ENCODE peak calls at places on chromosomes 11 and 22, in nine cellular contexts. One of them, this sample, is unnamed.

GRCh38 chr11:16160146-16160545 is 196.2 kb downstream of the SOX6 start:
- DNase-seq in A549: no peak
- DNase-seq in transverse colon: no peak
- DNase-seq in BE2C: no peak
- DNase-seq in kidney epithelial cell: no peak
- DNase-seq in dorsolateral prefrontal cortex: no peak
- DNase-seq in CD8-positive, alpha-beta T cell: no peak
- DNase-seq in cardiac muscle cell: peak
- DNase-seq in astrocyte of the cerebellum: no peak
- DNase-seq in this sample: no peak

GRCh38 chr11:59368238-59369022 is 9.7 kb downstream of the OR5AN1 start:
- DNase-seq in A549: no peak
- DNase-seq in transverse colon: no peak
- DNase-seq in BE2C: no peak
- DNase-seq in kidney epithelial cell: no peak
- DNase-seq in dorsolateral prefrontal cortex: no peak
- DNase-seq in CD8-positive, alpha-beta T cell: no peak
- DNase-seq in cardiac muscle cell: no peak
- DNase-seq in astrocyte of the cerebellum: no peak
- DNase-seq in this sample: no peak

GRCh38 chr22:37054078-37054440 is 2.5 kb downstream of the KCTD17 start:
- DNase-seq in A549: no peak
- DNase-seq in transverse colon: no peak
- DNase-seq in BE2C: no peak
- DNase-seq in kidney epithelial cell: no peak
- DNase-seq in dorsolateral prefrontal cortex: no peak
- DNase-seq in CD8-positive, alpha-beta T cell: no peak
- DNase-seq in cardiac muscle cell: no peak
- DNase-seq in astrocyte of the cerebellum: no peak
- DNase-seq in this sample: no peak

GRCh38 chr11:120391297-120391696 is 55.1 kb downstream of the ARHGEF12 start:
- DNase-seq in A549: no peak
- DNase-seq in transverse colon: no peak
- DNase-seq in BE2C: no peak
- DNase-seq in kidney epithelial cell: no peak
- DNase-seq in dorsolateral prefrontal cortex: no peak
- DNase-seq in CD8-positive, alpha-beta T cell: no peak
- DNase-seq in cardiac muscle cell: peak
- DNase-seq in astrocyte of the cerebellum: no peak
- DNase-seq in this sample: no peak

GRCh38 chr11:131408011-131408640 is 37.7 kb downstream of the NTM start:
- DNase-seq in A549: peak
- DNase-seq in transverse colon: no peak
- DNase-seq in BE2C: no peak
- DNase-seq in kidney epithelial cell: no peak
- DNase-seq in dorsolateral prefrontal cortex: no peak
- DNase-seq in CD8-positive, alpha-beta T cell: no peak
- DNase-seq in cardiac muscle cell: peak
- DNase-seq in astrocyte of the cerebellum: no peak
- DNase-seq in this sample: no peak

GRCh38 chr11:2551131-2551530 is 106.3 kb downstream of the KCNQ1 start:
- DNase-seq in A549: no peak
- DNase-seq in transverse colon: peak
- DNase-seq in BE2C: peak
- DNase-seq in kidney epithelial cell: no peak
- DNase-seq in dorsolateral prefrontal cortex: no peak
- DNase-seq in CD8-positive, alpha-beta T cell: no peak
- DNase-seq in cardiac muscle cell: no peak
- DNase-seq in astrocyte of the cerebellum: no peak
- DNase-seq in this sample: no peak

GRCh38 chr11:128336203-128336602 is 251.2 kb downstream of the ETS1 start:
- DNase-seq in A549: no peak
- DNase-seq in transverse colon: peak
- DNase-seq in BE2C: peak
- DNase-seq in kidney epithelial cell: peak
- DNase-seq in dorsolateral prefrontal cortex: no peak
- DNase-seq in CD8-positive, alpha-beta T cell: no peak
- DNase-seq in cardiac muscle cell: no peak
- DNase-seq in astrocyte of the cerebellum: no peak
- DNase-seq in this sample: peak

GRCh38 chr11:2901854-2902783 is 16.5 kb upstream of the CDKN1C start:
- DNase-seq in A549: peak
- DNase-seq in transverse colon: peak
- DNase-seq in BE2C: peak
- DNase-seq in kidney epithelial cell: peak
- DNase-seq in dorsolateral prefrontal cortex: peak
- DNase-seq in CD8-positive, alpha-beta T cell: peak
- DNase-seq in cardiac muscle cell: peak
- DNase-seq in astrocyte of the cerebellum: peak
- DNase-seq in this sample: no peak

GRCh38 chr11:70872950-70873735 is 379.2 kb downstream of the SHANK2 start:
- DNase-seq in A549: no peak
- DNase-seq in transverse colon: no peak
- DNase-seq in BE2C: no peak
- DNase-seq in kidney epithelial cell: no peak
- DNase-seq in dorsolateral prefrontal cortex: no peak
- DNase-seq in CD8-positive, alpha-beta T cell: no peak
- DNase-seq in cardiac muscle cell: no peak
- DNase-seq in astrocyte of the cerebellum: no peak
- DNase-seq in this sample: no peak

GRCh38 chr11:33207408-33207985 is 46.2 kb upstream of the CSTF3 start:
- DNase-seq in A549: no peak
- DNase-seq in transverse colon: no peak
- DNase-seq in BE2C: no peak
- DNase-seq in kidney epithelial cell: no peak
- DNase-seq in dorsolateral prefrontal cortex: no peak
- DNase-seq in CD8-positive, alpha-beta T cell: no peak
- DNase-seq in cardiac muscle cell: no peak
- DNase-seq in astrocyte of the cerebellum: no peak
- DNase-seq in this sample: no peak

GRCh38 chr11:95456704-95457491 is 225.9 kb upstream of the SESN3 start:
- DNase-seq in A549: no peak
- DNase-seq in transverse colon: no peak
- DNase-seq in BE2C: no peak
- DNase-seq in kidney epithelial cell: no peak
- DNase-seq in dorsolateral prefrontal cortex: no peak
- DNase-seq in CD8-positive, alpha-beta T cell: no peak
- DNase-seq in cardiac muscle cell: no peak
- DNase-seq in astrocyte of the cerebellum: no peak
- DNase-seq in this sample: no peak

GRCh38 chr11:474914-475506 is 24.9 kb downstream of the PTDSS2 start:
- DNase-seq in A549: no peak
- DNase-seq in transverse colon: no peak
- DNase-seq in BE2C: no peak
- DNase-seq in kidney epithelial cell: no peak
- DNase-seq in dorsolateral prefrontal cortex: no peak
- DNase-seq in CD8-positive, alpha-beta T cell: no peak
- DNase-seq in cardiac muscle cell: no peak
- DNase-seq in astrocyte of the cerebellum: no peak
- DNase-seq in this sample: no peak

GRCh38 chr11:86218125-86219081 is 26.1 kb upstream of the EED start:
- DNase-seq in A549: peak
- DNase-seq in transverse colon: peak
- DNase-seq in BE2C: peak
- DNase-seq in kidney epithelial cell: peak
- DNase-seq in dorsolateral prefrontal cortex: peak
- DNase-seq in CD8-positive, alpha-beta T cell: peak
- DNase-seq in cardiac muscle cell: peak
- DNase-seq in astrocyte of the cerebellum: peak
- DNase-seq in this sample: peak

GRCh38 chr11:102421262-102421661 is 31.3 kb downstream of the TMEM123 start:
- DNase-seq in A549: no peak
- DNase-seq in transverse colon: no peak
- DNase-seq in BE2C: no peak
- DNase-seq in kidney epithelial cell: no peak
- DNase-seq in dorsolateral prefrontal cortex: no peak
- DNase-seq in CD8-positive, alpha-beta T cell: no peak
- DNase-seq in cardiac muscle cell: no peak
- DNase-seq in astrocyte of the cerebellum: no peak
- DNase-seq in this sample: no peak

GRCh38 chr11:26348776-26349175 is 16.8 kb downstream of the ANO3 start:
- DNase-seq in A549: no peak
- DNase-seq in transverse colon: no peak
- DNase-seq in BE2C: no peak
- DNase-seq in kidney epithelial cell: no peak
- DNase-seq in dorsolateral prefrontal cortex: no peak
- DNase-seq in CD8-positive, alpha-beta T cell: no peak
- DNase-seq in cardiac muscle cell: no peak
- DNase-seq in astrocyte of the cerebellum: no peak
- DNase-seq in this sample: no peak

GRCh38 chr11:128482512-128483191 is 104.7 kb downstream of the ETS1 start:
- DNase-seq in A549: no peak
- DNase-seq in transverse colon: no peak
- DNase-seq in BE2C: no peak
- DNase-seq in kidney epithelial cell: no peak
- DNase-seq in dorsolateral prefrontal cortex: no peak
- DNase-seq in CD8-positive, alpha-beta T cell: peak
- DNase-seq in cardiac muscle cell: no peak
- DNase-seq in astrocyte of the cerebellum: peak
- DNase-seq in this sample: no peak

GRCh38 chr22:49353185-49353584 is 474.5 kb downstream of the BRD1 start:
- DNase-seq in A549: no peak
- DNase-seq in transverse colon: no peak
- DNase-seq in BE2C: no peak
- DNase-seq in kidney epithelial cell: no peak
- DNase-seq in dorsolateral prefrontal cortex: peak
- DNase-seq in CD8-positive, alpha-beta T cell: no peak
- DNase-seq in cardiac muscle cell: no peak
- DNase-seq in astrocyte of the cerebellum: no peak
- DNase-seq in this sample: no peak

DNA sequence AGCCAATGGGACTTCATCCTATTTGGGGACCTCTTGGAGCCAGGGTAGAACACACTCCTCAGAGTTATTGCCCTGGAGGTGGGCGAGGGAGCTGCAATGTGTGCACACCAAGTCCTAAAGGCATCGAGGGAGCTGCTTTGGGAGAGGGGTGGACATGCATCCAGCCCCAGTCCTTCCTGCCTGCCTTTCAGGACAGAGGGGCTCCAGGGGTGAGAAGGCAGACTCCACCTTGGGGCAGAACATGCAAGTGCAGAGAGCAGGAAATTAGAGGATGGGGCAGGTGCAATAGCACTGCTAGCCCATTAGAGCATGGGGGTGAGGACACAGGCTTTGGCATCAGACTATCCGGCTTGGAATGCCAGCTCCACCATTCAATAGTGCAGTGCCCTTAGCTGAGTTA is 288.5 kb downstream of the OPCML start:
- DNase-seq in A549: no peak
- DNase-seq in transverse colon: no peak
- DNase-seq in BE2C: no peak
- DNase-seq in kidney epithelial cell: no peak
- DNase-seq in dorsolateral prefrontal cortex: no peak
- DNase-seq in CD8-positive, alpha-beta T cell: no peak
- DNase-seq in cardiac muscle cell: no peak
- DNase-seq in astrocyte of the cerebellum: no peak
- DNase-seq in this sample: no peak
- TF ChIP-seq CTCF in A549: no peak
- TF ChIP-seq CTCF in transverse colon: no peak
- TF ChIP-seq CTCF in BE2C: no peak
- TF ChIP-seq CTCF in kidney epithelial cell: no peak
- TF ChIP-seq CTCF in dorsolateral prefrontal cortex: no peak
- TF ChIP-seq CTCF in CD8-positive, alpha-beta T cell: no peak
- TF ChIP-seq CTCF in cardiac muscle cell: no peak
- TF ChIP-seq CTCF in astrocyte of the cerebellum: no peak
- TF ChIP-seq CTCF in this sample: no peak

DNA sequence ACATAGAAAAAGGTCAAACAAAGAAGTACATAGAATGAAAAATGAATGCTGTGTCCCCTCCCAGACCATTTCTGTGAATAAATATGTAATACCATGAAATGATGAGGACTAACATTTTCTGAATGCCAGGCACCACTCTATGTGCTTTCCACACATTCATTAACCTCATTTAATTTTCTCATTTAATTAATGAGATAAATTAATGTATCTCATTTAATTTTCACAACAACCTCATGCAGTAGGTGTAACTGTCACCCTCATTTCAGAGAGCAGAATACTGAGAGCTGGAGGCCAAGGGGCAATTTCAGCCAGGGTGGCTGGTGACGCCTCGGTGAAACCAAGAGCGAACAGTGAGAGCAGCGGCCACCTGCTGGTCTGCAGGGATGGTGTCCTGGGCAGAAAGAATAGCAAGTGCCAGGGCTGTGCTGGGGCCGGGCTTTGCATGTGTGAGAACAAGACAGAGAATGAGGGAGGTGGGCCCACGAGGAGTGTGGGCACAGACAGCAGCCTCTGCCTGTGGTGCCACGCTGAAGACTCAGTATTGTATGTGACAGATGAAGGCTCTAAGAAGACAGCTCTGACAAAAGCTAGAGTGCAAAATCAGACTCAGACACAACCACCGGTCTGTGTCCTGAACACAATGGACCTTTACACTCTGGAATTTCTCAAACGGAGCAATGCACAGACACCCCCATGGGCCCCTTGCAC is 1.8 kb upstream of the SERPIND1 start:
- DNase-seq in A549: no peak
- DNase-seq in transverse colon: no peak
- DNase-seq in BE2C: no peak
- DNase-seq in kidney epithelial cell: no peak
- DNase-seq in dorsolateral prefrontal cortex: peak
- DNase-seq in CD8-positive, alpha-beta T cell: no peak
- DNase-seq in cardiac muscle cell: peak
- DNase-seq in astrocyte of the cerebellum: no peak
- DNase-seq in this sample: no peak
- TF ChIP-seq CTCF in A549: no peak
- TF ChIP-seq CTCF in transverse colon: no peak
- TF ChIP-seq CTCF in BE2C: peak
- TF ChIP-seq CTCF in kidney epithelial cell: peak
- TF ChIP-seq CTCF in dorsolateral prefrontal cortex: no peak
- TF ChIP-seq CTCF in CD8-positive, alpha-beta T cell: no peak
- TF ChIP-seq CTCF in cardiac muscle cell: no peak
- TF ChIP-seq CTCF in astrocyte of the cerebellum: peak
- TF ChIP-seq CTCF in this sample: peak

DNA sequence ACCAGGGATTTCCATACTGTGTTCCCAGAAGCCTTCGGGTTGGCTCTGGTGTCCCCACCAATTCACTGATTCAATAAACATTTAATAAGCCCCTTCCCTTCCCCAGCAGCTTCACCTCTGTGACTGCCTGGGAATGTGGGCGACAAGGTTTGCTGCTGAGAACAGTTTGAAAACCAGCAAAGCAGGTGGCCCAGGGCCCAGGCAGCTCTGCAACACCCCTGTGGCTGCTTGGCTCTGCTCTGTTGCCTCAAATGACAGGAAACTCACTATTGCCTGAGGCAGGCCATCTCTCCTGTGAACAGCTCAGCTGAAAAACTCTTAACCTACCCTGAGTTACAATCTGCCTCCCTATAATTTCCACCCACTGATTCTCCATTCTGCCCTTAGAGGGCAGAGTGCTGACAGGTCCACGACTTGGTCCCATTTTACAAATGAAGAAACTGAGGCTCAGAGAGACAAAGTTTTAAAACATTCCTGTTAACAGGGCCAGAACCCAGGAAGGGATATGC is 10.5 kb downstream of the ADORA2A start:
- DNase-seq in A549: no peak
- DNase-seq in transverse colon: no peak
- DNase-seq in BE2C: peak
- DNase-seq in kidney epithelial cell: peak
- DNase-seq in dorsolateral prefrontal cortex: peak
- DNase-seq in CD8-positive, alpha-beta T cell: no peak
- DNase-seq in cardiac muscle cell: no peak
- DNase-seq in astrocyte of the cerebellum: no peak
- DNase-seq in this sample: no peak
- TF ChIP-seq CTCF in A549: peak
- TF ChIP-seq CTCF in transverse colon: no peak
- TF ChIP-seq CTCF in BE2C: peak
- TF ChIP-seq CTCF in kidney epithelial cell: peak
- TF ChIP-seq CTCF in dorsolateral prefrontal cortex: no peak
- TF ChIP-seq CTCF in CD8-positive, alpha-beta T cell: no peak
- TF ChIP-seq CTCF in cardiac muscle cell: peak
- TF ChIP-seq CTCF in astrocyte of the cerebellum: peak
- TF ChIP-seq CTCF in this sample: peak

GRCh38 chr11:123597859-123598258 is 56.6 kb downstream of the SCN3B start:
- DNase-seq in A549: no peak
- DNase-seq in transverse colon: no peak
- DNase-seq in BE2C: no peak
- DNase-seq in kidney epithelial cell: no peak
- DNase-seq in dorsolateral prefrontal cortex: no peak
- DNase-seq in CD8-positive, alpha-beta T cell: no peak
- DNase-seq in cardiac muscle cell: no peak
- DNase-seq in astrocyte of the cerebellum: no peak
- DNase-seq in this sample: no peak
- TF ChIP-seq CTCF in A549: no peak
- TF ChIP-seq CTCF in transverse colon: no peak
- TF ChIP-seq CTCF in BE2C: peak
- TF ChIP-seq CTCF in kidney epithelial cell: peak
- TF ChIP-seq CTCF in dorsolateral prefrontal cortex: no peak
- TF ChIP-seq CTCF in CD8-positive, alpha-beta T cell: no peak
- TF ChIP-seq CTCF in cardiac muscle cell: no peak
- TF ChIP-seq CTCF in astrocyte of the cerebellum: no peak
- TF ChIP-seq CTCF in this sample: no peak